ENCODE peak calls at places on chromosomes 2 and 18, in four cellular contexts. D, Y, Z and U are unnamed samples.

GRCh38 chr2:217218269-217219140 is 358.6 kb upstream of the TNP1 start:
- DNase-seq in D (no peak), Y (no peak), Z (no peak), U (no peak)

GRCh38 chr2:232634319-232635150 is 1.1 kb downstream of the EFHD1 start:
- DNase-seq in D (peak; percentile 82), Y (no peak), Z (no peak), U (no peak)

GRCh38 chr2:101036562-101036961 is 34.5 kb downstream of the RPL31 start:
- DNase-seq in D (no peak), Y (no peak), Z (no peak), U (peak; percentile 30)

GRCh38 chr2:71779306-71779855 is 326.0 kb downstream of the DYSF start:
- DNase-seq in D (peak; percentile 43), Y (no peak), Z (no peak), U (no peak)

GRCh38 chr18:33584845-33585775 is 7.1 kb downstream of the ASXL3 start:
- DNase-seq in D (no peak), Y (no peak), Z (no peak), U (peak; percentile 8)

GRCh38 chr2:60316381-60317028 is 236.9 kb downstream of the BCL11A start:
- DNase-seq in D (no peak), Y (no peak), Z (no peak), U (no peak)

GRCh38 chr2:37349376-37349775 is 4.9 kb downstream of the QPCT start:
- DNase-seq in D (no peak), Y (no peak), Z (no peak), U (no peak)

GRCh38 chr2:97891611-97892010 is 104.1 kb downstream of the TMEM131 start:
- DNase-seq in D (no peak), Y (no peak), Z (no peak), U (no peak)

GRCh38 chr2:196181484-196181883 is 10.1 kb upstream of the STK17B start:
- DNase-seq in D (no peak), Y (no peak), Z (no peak), U (no peak)

GRCh38 chr2:73823916-73824523 is 4.7 kb upstream of the STAMBP start:
- DNase-seq in D (no peak), Y (peak; percentile 48), Z (no peak), U (peak; percentile 55)

GRCh38 chr2:234289789-234290188 is 207.1 kb downstream of the ARL4C start:
- DNase-seq in D (no peak), Y (no peak), Z (no peak), U (peak; percentile 60)

GRCh38 chr18:35933982-35934381 is 38.5 kb upstream of the RMP24 start:
- DNase-seq in D (no peak), Y (no peak), Z (no peak), U (peak; percentile 34)

GRCh38 chr18:45962461-45962860 is 4.7 kb downstream of the EPG5 start:
- DNase-seq in D (no peak), Y (no peak), Z (no peak), U (peak; percentile 18)

GRCh38 chr2:127620867-127621266 is 25.1 kb upstream of the GPR17 start:
- DNase-seq in D (no peak), Y (no peak), Z (no peak), U (no peak)

GRCh38 chr2:132373391-132374135 is 43.0 kb upstream of the GPR39 start:
- DNase-seq in D (no peak), Y (no peak), Z (no peak), U (no peak)

GRCh38 chr2:100627653-100628300 is 65.0 kb downstream of the PDCL3 start:
- DNase-seq in D (no peak), Y (no peak), Z (no peak), U (no peak)

GRCh38 chr2:18154812-18155211 is 276.3 kb downstream of the KCNS3 start:
- DNase-seq in D (no peak), Y (no peak), Z (no peak), U (no peak)

DNA sequence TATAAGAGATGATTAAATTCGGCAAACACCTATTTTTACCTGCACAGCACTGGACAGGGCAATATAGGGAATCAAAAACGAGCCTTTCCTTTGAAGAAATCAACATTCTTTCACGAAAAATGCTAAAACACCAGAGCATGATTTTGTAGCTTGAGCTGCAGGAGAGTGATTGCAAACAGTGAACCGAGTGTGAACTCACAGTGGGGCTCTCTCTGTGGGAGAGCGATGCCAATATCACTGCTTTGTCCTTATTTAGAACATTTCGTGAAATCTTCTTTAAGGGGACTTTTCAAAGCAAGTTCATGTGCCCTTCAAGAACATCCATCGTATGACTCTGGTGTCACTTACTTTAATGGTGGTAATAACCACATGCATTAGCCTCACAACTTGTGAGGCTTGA is 238.8 kb downstream of the CD226 start:
- DNase-seq in D (no peak), Y (no peak), Z (no peak), U (no peak)
- H3K27ac ChIP-seq in D (no peak overlapping the region), Y (no peak overlapping the region), Z (no peak overlapping the region), U (no peak overlapping the region)

DNA sequence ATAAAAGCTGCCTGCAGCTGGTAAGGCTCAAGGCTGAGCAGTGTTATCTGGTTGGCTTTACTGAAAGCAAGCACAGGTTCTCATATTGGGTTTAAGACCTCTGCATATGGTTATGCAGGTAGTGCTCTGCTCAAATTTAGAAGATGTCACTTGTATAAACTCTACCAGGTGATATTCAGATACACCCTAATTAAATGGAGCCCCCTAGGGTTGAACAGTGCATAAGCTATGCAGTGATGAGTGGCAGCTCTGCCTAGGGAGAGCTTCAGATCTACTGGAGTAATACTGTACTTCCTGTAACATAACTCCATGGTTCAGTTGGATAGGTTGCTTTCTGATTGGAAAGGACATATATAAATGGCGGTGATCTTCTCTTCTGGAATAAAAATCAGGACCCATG is 222.7 kb downstream of the CYRIA start:
- DNase-seq in D (no peak), Y (no peak), Z (no peak), U (no peak)
- TF ChIP-seq CTCF in D (no peak), Y (no peak), Z (no peak), U (no peak)

DNA sequence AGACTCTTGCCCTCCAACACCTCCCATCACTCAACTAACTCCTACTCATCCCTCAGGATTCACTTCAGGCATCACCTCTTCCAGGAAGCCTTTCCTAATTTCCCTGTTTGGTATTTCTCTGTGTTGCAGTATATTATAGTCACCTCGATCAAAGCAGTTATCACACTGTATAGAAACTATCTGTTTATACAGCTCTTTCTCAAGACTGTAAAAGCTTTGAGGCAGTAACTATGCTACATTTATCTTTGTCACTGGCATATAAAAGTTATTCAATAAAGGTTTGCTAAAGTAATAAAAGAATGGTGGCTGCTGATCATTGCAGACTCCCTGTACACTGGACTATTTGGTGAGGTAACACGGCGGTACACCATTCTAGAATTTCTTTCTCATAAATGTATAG is 284.9 kb downstream of the PAX3 start:
- DNase-seq in D (no peak), Y (no peak), Z (no peak), U (no peak)
- H3K27ac ChIP-seq in D (no peak overlapping the region), Y (no peak overlapping the region), Z (no peak overlapping the region), U (no peak overlapping the region)

GRCh38 chr2:129296401-129297343 is 682.8 kb upstream of the RAB6C start:
- DNase-seq in D (no peak), Y (no peak), Z (no peak), U (no peak)

GRCh38 chr2:129299338-129299737 is 680.1 kb upstream of the RAB6C start:
- DNase-seq in D (no peak), Y (no peak), Z (no peak), U (no peak)

GRCh38 chr2:129300456-129300855 is 679.0 kb upstream of the RAB6C start:
- DNase-seq in D (no peak), Y (no peak), Z (no peak), U (no peak)

GRCh38 chr2:129299756-129300155 is 679.7 kb upstream of the RAB6C start:
- DNase-seq in D (no peak), Y (no peak), Z (no peak), U (no peak)

GRCh38 chr2:129297430-129297829 is 682.0 kb upstream of the RAB6C start:
- DNase-seq in D (no peak), Y (no peak), Z (no peak), U (no peak)
- TF ChIP-seq CTCF in D (no peak), Y (no peak), Z (no peak), U (no peak)

DNA sequence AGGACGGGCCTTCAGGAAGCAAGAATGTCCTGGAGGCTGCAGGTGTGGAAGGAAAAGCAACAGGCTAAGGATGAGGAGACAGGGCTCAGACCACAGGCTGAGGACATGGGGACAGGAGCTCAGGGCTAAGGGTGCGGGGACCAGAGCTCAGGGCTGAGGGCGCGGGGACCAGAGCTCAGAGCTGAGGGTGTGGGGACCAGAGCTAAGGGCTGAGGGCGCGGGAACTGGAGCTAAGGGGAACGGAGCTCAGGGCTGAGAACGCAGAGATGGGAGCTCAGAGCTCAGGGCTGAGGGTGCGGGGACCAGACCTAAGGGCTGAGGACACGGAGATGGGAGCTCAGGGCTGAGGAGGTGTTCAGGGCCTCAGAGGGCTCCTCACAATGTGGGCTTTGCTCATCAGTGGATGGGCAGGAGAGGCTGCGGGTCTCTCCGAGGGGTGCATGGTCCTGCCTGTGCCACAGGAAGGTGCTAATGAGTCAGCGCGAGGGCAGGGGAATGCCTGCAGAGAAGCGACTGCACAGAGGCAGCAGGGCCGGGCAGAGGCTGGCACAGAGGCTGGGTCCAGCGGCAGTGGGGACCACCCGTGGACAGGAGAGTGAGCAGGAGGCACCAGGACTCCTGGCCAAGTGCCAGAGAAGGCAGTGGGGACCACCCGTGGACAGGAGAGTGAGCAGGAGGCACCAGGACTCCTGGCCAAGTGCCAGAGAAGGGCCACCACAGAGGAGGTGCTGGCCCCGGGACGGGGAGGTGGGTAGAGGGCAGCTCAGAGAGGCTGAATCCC is 271.7 kb downstream of the TWIST2 start:
- DNase-seq in D (no peak), Y (no peak), Z (no peak), U (no peak)
- H3K27ac ChIP-seq in D (no peak overlapping the region), Y (no peak overlapping the region), Z (no peak overlapping the region), U (no peak overlapping the region)

GRCh38 chr2:67707896-67708295 is 310.8 kb downstream of the ETAA1 start:
- DNase-seq in D (no peak), Y (no peak), Z (no peak), U (no peak)
- TF ChIP-seq CTCF in D (no peak), Y (no peak), Z (no peak), U (no peak)

GRCh38 chr18:457533-457932 is 43.0 kb downstream of the COLEC12 start:
- DNase-seq in D (no peak), Y (no peak), Z (no peak), U (no peak)

GRCh38 chr18:456361-456821 is 44.1 kb downstream of the COLEC12 start:
- DNase-seq in D (peak; percentile 74), Y (no peak), Z (peak; percentile 18), U (no peak)

GRCh38 chr18:458016-458415 is 42.5 kb downstream of the COLEC12 start:
- DNase-seq in D (no peak), Y (no peak), Z (no peak), U (no peak)

GRCh38 chr18:459801-460200 is 40.7 kb downstream of the COLEC12 start:
- DNase-seq in D (no peak), Y (no peak), Z (no peak), U (no peak)

GRCh38 chr18:457120-457519 is 43.4 kb downstream of the COLEC12 start:
- DNase-seq in D (peak; percentile 76), Y (no peak), Z (peak; percentile 18), U (no peak)
- H3K27ac ChIP-seq in D (peak overlapping the region; percentile 65), Y (peak overlapping the region; percentile 44), Z (peak overlapping the region; percentile 62), U (no peak overlapping the region)